ENCODE peak calls at places on chromosomes 2 and 18, in seven cellular contexts. P is epithelial cell of esophagus, V is mucosa of descending colon, I is left ventricle myocardium inferior, A is uterus, W is NCI-H446, E is HFFc6. C is an unnamed sample.

GRCh38 chr2:217953531-217953932 is 49.3 kb downstream of the TNS1 start:
- DNase-seq in P (no peak), A (no peak), I (no peak), V (no peak), E (no peak), W (no peak), C (no peak)

GRCh38 chr2:75277111-75277510 is 77.8 kb upstream of the TACR1 start:
- DNase-seq in W (no peak), I (no peak), P (peak), A (no peak), V (no peak), E (peak), C (no peak)

GRCh38 chr18:42105382-42105781 is 150.3 kb downstream of the PIK3C3 start:
- DNase-seq in W (no peak), E (no peak), A (no peak), I (no peak), P (no peak), V (no peak), C (no peak)

GRCh38 chr2:195898505-195898904 is 170.1 kb downstream of the DNAH7 start:
- DNase-seq in I (peak), P (peak), E (peak), W (peak), A (peak), V (peak), C (no peak)

GRCh38 chr2:96423866-96424265 is 81.3 kb downstream of the NEURL3 start:
- DNase-seq in I (no peak), E (peak), W (no peak), P (no peak), A (no peak), V (no peak), C (no peak)

GRCh38 chr2:74865770-74866674 is 32.1 kb downstream of the HK2 start:
- DNase-seq in A (no peak), I (no peak), W (no peak), E (no peak), P (peak), V (no peak), C (no peak)

GRCh38 chr2:170307052-170307451 is 129.1 kb downstream of the MYO3B start:
- DNase-seq in E (no peak), I (no peak), W (no peak), P (no peak), V (no peak), A (no peak), C (no peak)

GRCh38 chr18:44834867-44835469 is 154.3 kb downstream of the SETBP1 start:
- DNase-seq in P (no peak), A (no peak), I (no peak), V (no peak), W (no peak), E (no peak), C (no peak)

GRCh38 chr18:60880184-60880583 is 453.0 kb upstream of the CDH20 start:
- DNase-seq in E (no peak), W (no peak), V (no peak), P (no peak), A (no peak), I (no peak), C (no peak)

GRCh38 chr2:70960833-70961647 is 17.4 kb upstream of the ANKRD53 start:
- DNase-seq in W (no peak), E (no peak), P (no peak), I (no peak), A (no peak), V (no peak), C (no peak)

GRCh38 chr2:46872876-46873631 is 42.6 kb downstream of the MCFD2 start:
- DNase-seq in E (peak), I (no peak), W (no peak), V (no peak), A (no peak), P (no peak), C (no peak)

GRCh38 chr2:71811157-71811556 is 336.5 kb downstream of the CYP26B1 start:
- DNase-seq in A (no peak), P (no peak), E (no peak), V (no peak), I (no peak), W (no peak), C (no peak)

C was measured in H1.